ENCODE peak calls at places on chromosomes 13 and 19, in eight cellular contexts. R is tibial nerve, T is HCT116, S is breast epithelium, I is hypothalamus, A is midbrain, X is foreskin fibroblast, G is T-helper 1 cell. Q is an unnamed sample.

GRCh38 chr19:19211499-19212432 is at the start of gene NCAN:
- DNase-seq in S (no peak), I (peak), T (no peak), G (no peak), A (peak), X (no peak), R (no peak), Q (no peak)

GRCh38 chr13:50969691-50970090 is 60.1 kb downstream of the RNASEH2B start:
- DNase-seq in G (no peak), R (no peak), I (no peak), X (peak), T (no peak), S (no peak), A (no peak), Q (no peak)

GRCh38 chr13:59480857-59481256 is 682.9 kb downstream of the DIAPH3 start:
- DNase-seq in S (no peak), G (no peak), R (no peak), T (no peak), X (no peak), I (no peak), A (no peak), Q (no peak)

GRCh38 chr19:28245937-28246336 is 967.0 kb downstream of the UQCRFS1 start:
- DNase-seq in X (no peak), R (no peak), A (no peak), S (no peak), I (no peak), G (no peak), T (no peak), Q (no peak)

GRCh38 chr19:33497151-33497777 is 24.3 kb downstream of the PEPD start:
- DNase-seq in I (no peak), T (no peak), R (no peak), A (no peak), S (no peak), G (no peak), X (no peak), Q (no peak)

GRCh38 chr19:39413269-39413902 is 917 bp downstream of the PLEKHG2 start:
- DNase-seq in R (no peak), T (no peak), X (peak), S (peak), G (no peak), A (no peak), I (peak), Q (no peak)

GRCh38 chr13:80955487-80955886 is 614.6 kb upstream of the SPRY2 start:
- DNase-seq in S (no peak), A (no peak), I (no peak), T (no peak), G (no peak), R (no peak), X (peak), Q (no peak)

GRCh38 chr19:5094768-5095567 is 126.1 kb downstream of the KDM4B start:
- DNase-seq in A (no peak), I (no peak), R (no peak), S (no peak), G (no peak), X (no peak), T (no peak), Q (no peak)